ENCODE peak calls at places on chromosome 9, in eight cellular contexts. A, J, T, V, Z, Y, W and D are unnamed samples.

GRCh38 chr9:121472361-121472910 is 27.2 kb downstream of the GGTA1 start:
- DNase-seq in W (no peak), Z (no peak), T (peak; percentile 40), J (no peak), V (no peak), A (no peak), Y (no peak), D (no peak)

GRCh38 chr9:76996700-76997099 is 22.8 kb upstream of the FOXB2 start:
- DNase-seq in T (no peak), A (no peak), Z (no peak), Y (no peak), W (peak; percentile 92), V (peak; percentile 25), J (no peak), D (no peak)

GRCh38 chr9:79661279-79661678 is 89.5 kb downstream of the TLE4 start:
- DNase-seq in Y (no peak), A (no peak), Z (no peak), W (no peak), T (no peak), J (no peak), V (no peak), D (no peak)

GRCh38 chr9:130244548-130245165 is 20.9 kb upstream of the HMCN2 start:
- DNase-seq in T (peak; percentile 57), A (no peak), Y (no peak), W (peak; percentile 79), Z (no peak), V (no peak), J (no peak), D (no peak)

GRCh38 chr9:105245720-105246161 is 1.3 kb downstream of the SLC44A1 start:
- DNase-seq in J (no peak), A (no peak), W (no peak), Y (no peak), V (no peak), T (no peak), Z (no peak), D (no peak)

GRCh38 chr9:126615251-126615790 is 1.6 kb downstream of the LMX1B start:
- DNase-seq in J (no peak), T (no peak), W (peak; percentile 53), Y (no peak), A (no peak), Z (peak; percentile 79), V (no peak), D (no peak)

GRCh38 chr9:4985376-4986266 is 549 bp downstream of the JAK2 start:
- DNase-seq in Y (peak; percentile 7), J (no peak), Z (peak; percentile 83), T (no peak), W (peak; percentile 87), V (peak; percentile 35), A (no peak), D (no peak)

GRCh38 chr9:116493183-116493582 is 193.9 kb upstream of the TRIM32 start:
- DNase-seq in Y (no peak), V (no peak), A (no peak), Z (no peak), W (no peak), T (no peak), J (no peak), D (no peak)

GRCh38 chr9:34995288-34996060 is 5.9 kb downstream of the DNAJB5 start:
- DNase-seq in J (peak; percentile 16), V (no peak), Y (no peak), T (no peak), Z (no peak), A (no peak), W (no peak), D (no peak)

GRCh38 chr9:101388507-101388993 is 3.7 kb upstream of the BAAT start:
- DNase-seq in Z (no peak), V (no peak), J (no peak), A (no peak), Y (no peak), W (no peak), T (no peak), D (no peak)

GRCh38 chr9:110316255-110316921 is 21.3 kb downstream of the TXNDC8 start:
- DNase-seq in W (no peak), V (no peak), T (no peak), Y (no peak), J (no peak), Z (no peak), A (no peak), D (no peak)

GRCh38 chr9:68740561-68740960 is 35.5 kb downstream of the PIP5K1B start:
- DNase-seq in Y (no peak), J (no peak), W (no peak), V (no peak), T (no peak), A (no peak), Z (no peak), D (no peak)

GRCh38 chr9:91177661-91178280 is 183.9 kb downstream of the AUH start:
- DNase-seq in V (no peak), Y (no peak), J (no peak), W (no peak), T (peak; percentile 62), Z (peak; percentile 86), A (no peak), D (no peak)

GRCh38 chr9:30239875-30240274 is 2144.6 kb upstream of the ACO1 start:
- DNase-seq in W (no peak), J (no peak), V (no peak), T (no peak), Y (no peak), A (no peak), Z (no peak), D (no peak)

GRCh38 chr9:14524881-14525515 is 168.2 kb downstream of the ZDHHC21 start:
- DNase-seq in A (no peak), W (no peak), Z (no peak), T (no peak), V (no peak), Y (no peak), J (no peak), D (no peak)

GRCh38 chr9:136228107-136228875 is 17.3 kb downstream of the QSOX2 start:
- DNase-seq in A (peak; percentile 71), T (no peak), W (no peak), J (no peak), Z (peak; percentile 43), Y (no peak), V (no peak), D (no peak)

GRCh38 chr9:101791938-101792337 is 53.5 kb upstream of the GRIN3A start:
- DNase-seq in W (no peak), A (peak; percentile 15), V (no peak), J (no peak), Y (no peak), T (no peak), Z (no peak), D (no peak)

GRCh38 chr9:125750656-125751035 is 3.5 kb downstream of the PBX3 start:
- DNase-seq in T (no peak), J (no peak), V (no peak), A (no peak), W (no peak), Y (no peak), Z (no peak), D (no peak)

GRCh38 chr9:133238272-133238850 is 29.3 kb upstream of the OBP2B start:
- DNase-seq in J (peak; percentile 93), Y (peak; percentile 40), Z (peak; percentile 93), V (peak; percentile 93), A (peak; percentile 88), W (peak; percentile 86), T (no peak), D (no peak)

GRCh38 chr9:99085949-99086948 is 18.7 kb upstream of the TGFBR1 start:
- DNase-seq in Y (no peak), J (no peak), A (no peak), V (no peak), Z (no peak), W (no peak), T (peak; percentile 76), D (no peak)

GRCh38 chr9:26850995-26851394 is 41.6 kb downstream of the CAAP1 start:
- DNase-seq in W (no peak), Y (no peak), J (no peak), A (no peak), Z (no peak), T (no peak), V (no peak), D (no peak)

GRCh38 chr9:136661641-136662325 is 933 bp upstream of the EGFL7 start:
- DNase-seq in A (no peak), J (no peak), T (no peak), Y (no peak), Z (no peak), W (no peak), V (no peak), D (no peak)

GRCh38 chr9:70133253-70134208 is 89.9 kb downstream of the MAMDC2 start:
- DNase-seq in A (no peak), T (no peak), V (no peak), Y (no peak), Z (no peak), W (no peak), J (no peak), D (no peak)

GRCh38 chr9:12785941-12786340 is 11.1 kb downstream of the LURAP1L start:
- DNase-seq in T (no peak), W (no peak), V (no peak), Y (no peak), J (no peak), A (no peak), Z (no peak), D (no peak)

GRCh38 chr9:88041447-88041846 is 67.1 kb upstream of the CDK20 start:
- DNase-seq in V (no peak), Z (no peak), J (no peak), Y (no peak), W (no peak), A (no peak), T (no peak), D (no peak)

GRCh38 chr9:18638448-18639249 is 164.7 kb downstream of the ADAMTSL1 start:
- DNase-seq in V (no peak), J (no peak), T (no peak), W (no peak), Y (no peak), Z (no peak), A (no peak), D (no peak)

GRCh38 chr9:128001411-128002298 is 20.9 kb upstream of the EEIG1 start:
- DNase-seq in W (no peak), Y (no peak), A (peak; percentile 80), V (no peak), Z (no peak), J (no peak), T (no peak), D (no peak)

GRCh38 chr9:21747171-21747570 is 55.3 kb upstream of the MTAP start:
- DNase-seq in A (no peak), Y (no peak), Z (no peak), J (no peak), V (no peak), W (no peak), T (no peak), D (no peak)

GRCh38 chr9:121759996-121760395 is 108.6 kb downstream of the DAB2IP start:
- DNase-seq in A (no peak), Y (no peak), W (no peak), T (no peak), J (no peak), Z (peak; percentile 65), V (no peak), D (no peak)

GRCh38 chr9:81671880-81672280 is 17.5 kb downstream of the TLE1 start:
- DNase-seq in Y (no peak), V (peak; percentile 93), Z (no peak), J (no peak), W (peak; percentile 84), A (no peak), T (peak; percentile 92), D (peak; percentile 57)

GRCh38 chr9:93893899-93894690 is 61.1 kb downstream of the BARX1 start:
- DNase-seq in Z (peak; percentile 44), W (peak; percentile 79), Y (no peak), V (no peak), A (no peak), J (peak; percentile 79), T (peak; percentile 48), D (no peak)

GRCh38 chr9:133054194-133054890 is 7.4 kb upstream of the CEL start:
- DNase-seq in A (no peak), V (peak; percentile 55), Z (peak; percentile 75), W (peak; percentile 78), Y (no peak), T (no peak), J (no peak), D (no peak)

GRCh38 chr9:89576404-89576824 is 28.4 kb upstream of the GADD45G start:
- DNase-seq in Y (no peak), Z (no peak), T (no peak), J (no peak), W (no peak), V (no peak), A (peak; percentile 38), D (no peak)

GRCh38 chr9:129626079-129626943 is at the start of gene NTMT1:
- DNase-seq in V (peak; percentile 85), W (peak; percentile 99), A (peak; percentile 77), J (peak; percentile 97), T (peak; percentile 91), Y (peak; percentile 81), Z (peak; percentile 96), D (no peak)